ENCODE peak calls at places on chromosomes 13 and 19, in seven cellular contexts. E is NCI-H187 treated with DMSO at 0.1 percent for 48 hours, H is ureter, Z is A673, D is T-helper 1 cell, N is kidney epithelial cell, S is lower leg skin. T is an unnamed sample.

GRCh38 chr19:30936276-30936675 is 413.0 kb downstream of the TSHZ3 start:
- DNase-seq in Z (no peak), N (no peak), E (no peak), H (no peak), S (no peak), D (no peak), T (no peak)

GRCh38 chr19:19461671-19462622 is 53.4 kb downstream of the TSSK6 start:
- DNase-seq in E (no peak), Z (peak; percentile 74), D (no peak), S (no peak), N (no peak), H (peak; percentile 57), T (peak; percentile 87)

GRCh38 chr13:52695856-52696255 is 43.2 kb downstream of the SUGT1 start:
- DNase-seq in E (no peak), S (no peak), H (no peak), D (no peak), Z (no peak), N (no peak), T (no peak)

GRCh38 chr13:74450976-74451375 is 316.8 kb upstream of the KLF12 start:
- DNase-seq in Z (no peak), H (no peak), E (no peak), N (no peak), S (no peak), D (no peak), T (no peak)

GRCh38 chr13:44653261-44653660 is 77.1 kb upstream of the TSC22D1 start:
- DNase-seq in D (no peak), E (no peak), Z (no peak), H (no peak), N (no peak), S (no peak), T (no peak)

GRCh38 chr19:48617146-48617937 is 1.6 kb downstream of the RPL18 start:
- DNase-seq in D (no peak), S (no peak), Z (no peak), H (no peak), E (no peak), N (no peak), T (no peak)

GRCh38 chr19:16180611-16181010 is 4.6 kb upstream of the FAM32A start:
- DNase-seq in S (no peak), N (no peak), D (no peak), Z (no peak), E (no peak), H (no peak), T (no peak)

GRCh38 chr19:6709549-6709948 is 10.9 kb downstream of the C3 start:
- DNase-seq in S (no peak), Z (no peak), D (no peak), E (no peak), H (no peak), N (no peak), T (no peak)

GRCh38 chr19:47444388-47444821 is 25.1 kb upstream of the MEIS3 start:
- DNase-seq in S (no peak), N (no peak), D (no peak), E (no peak), Z (peak; percentile 39), H (no peak), T (no peak)

T was measured in NCI-H1417.